ENCODE peak calls at places on chromosomes 11 and 22, in ten cellular contexts. One of them, this sample, is unnamed.

GRCh38 chr11:104164028-104164520 is at the start of gene PDGFD:
- DNase-seq in hepatocyte: peak
- DNase-seq in lower leg skin: peak
- DNase-seq in psoas muscle: peak
- DNase-seq in GM12864: peak
- DNase-seq in MM.1S: peak
- DNase-seq in fibroblast of the aortic adventitia: peak
- DNase-seq in RWPE1: peak
- DNase-seq in cardiac muscle cell: peak
- DNase-seq in astrocyte of the spinal cord: peak
- DNase-seq in this sample: peak

GRCh38 chr11:130672911-130673310 is 224.5 kb downstream of the ADAMTS15 start:
- DNase-seq in hepatocyte: peak
- DNase-seq in lower leg skin: no peak
- DNase-seq in psoas muscle: no peak
- DNase-seq in GM12864: no peak
- DNase-seq in MM.1S: no peak
- DNase-seq in fibroblast of the aortic adventitia: no peak
- DNase-seq in RWPE1: no peak
- DNase-seq in cardiac muscle cell: no peak
- DNase-seq in astrocyte of the spinal cord: no peak
- DNase-seq in this sample: no peak

GRCh38 chr22:35592418-35592967 is 24.6 kb downstream of the MB start:
- DNase-seq in hepatocyte: no peak
- DNase-seq in lower leg skin: no peak
- DNase-seq in psoas muscle: peak
- DNase-seq in GM12864: no peak
- DNase-seq in MM.1S: no peak
- DNase-seq in fibroblast of the aortic adventitia: no peak
- DNase-seq in RWPE1: no peak
- DNase-seq in cardiac muscle cell: no peak
- DNase-seq in astrocyte of the spinal cord: no peak
- DNase-seq in this sample: no peak

GRCh38 chr11:12748561-12748960 is 74.3 kb downstream of the TEAD1 start:
- DNase-seq in hepatocyte: no peak
- DNase-seq in lower leg skin: no peak
- DNase-seq in psoas muscle: no peak
- DNase-seq in GM12864: no peak
- DNase-seq in MM.1S: no peak
- DNase-seq in fibroblast of the aortic adventitia: no peak
- DNase-seq in RWPE1: no peak
- DNase-seq in cardiac muscle cell: no peak
- DNase-seq in astrocyte of the spinal cord: no peak
- DNase-seq in this sample: no peak

GRCh38 chr11:20000393-20001134 is 159.7 kb downstream of the DBX1 start:
- DNase-seq in hepatocyte: peak
- DNase-seq in lower leg skin: no peak
- DNase-seq in psoas muscle: no peak
- DNase-seq in GM12864: no peak
- DNase-seq in MM.1S: no peak
- DNase-seq in fibroblast of the aortic adventitia: no peak
- DNase-seq in RWPE1: no peak
- DNase-seq in cardiac muscle cell: peak
- DNase-seq in astrocyte of the spinal cord: no peak
- DNase-seq in this sample: no peak

GRCh38 chr22:23591846-23592245 is 11.8 kb upstream of the IGLL1 start:
- DNase-seq in hepatocyte: no peak
- DNase-seq in lower leg skin: no peak
- DNase-seq in psoas muscle: no peak
- DNase-seq in GM12864: no peak
- DNase-seq in MM.1S: no peak
- DNase-seq in fibroblast of the aortic adventitia: no peak
- DNase-seq in RWPE1: no peak
- DNase-seq in cardiac muscle cell: no peak
- DNase-seq in astrocyte of the spinal cord: no peak
- DNase-seq in this sample: peak

GRCh38 chr22:17446704-17447103 is 77.4 kb downstream of the CECR2 start:
- DNase-seq in hepatocyte: no peak
- DNase-seq in lower leg skin: no peak
- DNase-seq in psoas muscle: no peak
- DNase-seq in GM12864: no peak
- DNase-seq in MM.1S: no peak
- DNase-seq in fibroblast of the aortic adventitia: no peak
- DNase-seq in RWPE1: no peak
- DNase-seq in cardiac muscle cell: no peak
- DNase-seq in astrocyte of the spinal cord: no peak
- DNase-seq in this sample: no peak

GRCh38 chr22:27206747-27207133 is 549.4 kb downstream of the MIAT start:
- DNase-seq in hepatocyte: no peak
- DNase-seq in lower leg skin: no peak
- DNase-seq in psoas muscle: no peak
- DNase-seq in GM12864: no peak
- DNase-seq in MM.1S: no peak
- DNase-seq in fibroblast of the aortic adventitia: no peak
- DNase-seq in RWPE1: no peak
- DNase-seq in cardiac muscle cell: no peak
- DNase-seq in astrocyte of the spinal cord: no peak
- DNase-seq in this sample: no peak

GRCh38 chr11:65903068-65903481 is 2.9 kb upstream of the FOSL1 start:
- DNase-seq in hepatocyte: peak
- DNase-seq in lower leg skin: no peak
- DNase-seq in psoas muscle: no peak
- DNase-seq in GM12864: no peak
- DNase-seq in MM.1S: no peak
- DNase-seq in fibroblast of the aortic adventitia: peak
- DNase-seq in RWPE1: peak
- DNase-seq in cardiac muscle cell: no peak
- DNase-seq in astrocyte of the spinal cord: peak
- DNase-seq in this sample: no peak

GRCh38 chr11:10893713-10894112 is 35.9 kb upstream of the ZBED5 start:
- DNase-seq in hepatocyte: peak
- DNase-seq in lower leg skin: no peak
- DNase-seq in psoas muscle: no peak
- DNase-seq in GM12864: no peak
- DNase-seq in MM.1S: no peak
- DNase-seq in fibroblast of the aortic adventitia: peak
- DNase-seq in RWPE1: no peak
- DNase-seq in cardiac muscle cell: no peak
- DNase-seq in astrocyte of the spinal cord: peak
- DNase-seq in this sample: no peak

GRCh38 chr22:20951151-20951931 is 15.7 kb upstream of the AIFM3 start:
- DNase-seq in hepatocyte: no peak
- DNase-seq in lower leg skin: no peak
- DNase-seq in psoas muscle: no peak
- DNase-seq in GM12864: no peak
- DNase-seq in MM.1S: no peak
- DNase-seq in fibroblast of the aortic adventitia: no peak
- DNase-seq in RWPE1: no peak
- DNase-seq in cardiac muscle cell: no peak
- DNase-seq in astrocyte of the spinal cord: no peak
- DNase-seq in this sample: no peak

GRCh38 chr22:26589367-26589844 is 526 bp downstream of the TPST2 start:
- DNase-seq in hepatocyte: peak
- DNase-seq in lower leg skin: no peak
- DNase-seq in psoas muscle: peak
- DNase-seq in GM12864: no peak
- DNase-seq in MM.1S: no peak
- DNase-seq in fibroblast of the aortic adventitia: no peak
- DNase-seq in RWPE1: peak
- DNase-seq in cardiac muscle cell: peak
- DNase-seq in astrocyte of the spinal cord: peak
- DNase-seq in this sample: peak

GRCh38 chr11:69122642-69123431 is 32.9 kb upstream of the SMIM38 start:
- DNase-seq in hepatocyte: peak
- DNase-seq in lower leg skin: no peak
- DNase-seq in psoas muscle: peak
- DNase-seq in GM12864: peak
- DNase-seq in MM.1S: no peak
- DNase-seq in fibroblast of the aortic adventitia: peak
- DNase-seq in RWPE1: peak
- DNase-seq in cardiac muscle cell: peak
- DNase-seq in astrocyte of the spinal cord: peak
- DNase-seq in this sample: peak

DNA sequence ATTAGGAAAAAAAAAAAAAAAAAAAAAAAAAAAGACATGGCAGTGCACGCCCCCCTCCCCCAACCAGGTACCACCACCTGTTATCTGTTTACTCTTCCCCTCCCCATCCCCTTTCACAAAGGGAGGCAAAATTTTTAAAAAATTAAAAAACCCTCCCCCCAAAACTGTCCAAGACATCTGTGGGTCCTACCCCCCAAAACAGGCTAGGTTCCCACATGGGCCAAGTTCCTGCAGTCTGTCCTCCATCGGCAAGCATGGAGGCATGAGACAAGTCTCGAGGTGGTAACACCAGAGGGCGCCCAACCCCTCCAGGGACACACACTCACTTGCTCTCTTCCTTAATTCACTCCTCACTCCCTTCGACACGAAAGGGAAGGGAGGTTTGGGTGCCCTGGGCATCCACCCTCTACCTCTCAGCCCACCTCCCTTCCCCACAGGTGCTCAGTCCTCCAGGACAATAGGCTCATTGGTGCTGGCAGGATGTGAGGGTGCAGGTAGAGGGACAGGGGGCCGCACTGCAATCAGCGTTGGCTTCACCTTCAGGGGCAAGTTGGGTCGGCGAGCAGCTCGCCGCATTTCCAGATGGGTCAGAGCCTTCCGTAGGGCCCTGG is 2.2 kb upstream of the TUT1 start:
- DNase-seq in hepatocyte: peak
- DNase-seq in lower leg skin: peak
- DNase-seq in psoas muscle: peak
- DNase-seq in GM12864: no peak
- DNase-seq in MM.1S: peak
- DNase-seq in fibroblast of the aortic adventitia: peak
- DNase-seq in RWPE1: peak
- DNase-seq in cardiac muscle cell: peak
- DNase-seq in astrocyte of the spinal cord: peak
- DNase-seq in this sample: no peak
- TF ChIP-seq CTCF in hepatocyte: peak
- TF ChIP-seq CTCF in lower leg skin: no peak
- TF ChIP-seq CTCF in psoas muscle: peak
- TF ChIP-seq CTCF in GM12864: peak
- TF ChIP-seq CTCF in MM.1S: peak
- TF ChIP-seq CTCF in fibroblast of the aortic adventitia: peak
- TF ChIP-seq CTCF in RWPE1: peak
- TF ChIP-seq CTCF in cardiac muscle cell: peak
- TF ChIP-seq CTCF in astrocyte of the spinal cord: peak
- TF ChIP-seq CTCF in this sample: peak

DNA sequence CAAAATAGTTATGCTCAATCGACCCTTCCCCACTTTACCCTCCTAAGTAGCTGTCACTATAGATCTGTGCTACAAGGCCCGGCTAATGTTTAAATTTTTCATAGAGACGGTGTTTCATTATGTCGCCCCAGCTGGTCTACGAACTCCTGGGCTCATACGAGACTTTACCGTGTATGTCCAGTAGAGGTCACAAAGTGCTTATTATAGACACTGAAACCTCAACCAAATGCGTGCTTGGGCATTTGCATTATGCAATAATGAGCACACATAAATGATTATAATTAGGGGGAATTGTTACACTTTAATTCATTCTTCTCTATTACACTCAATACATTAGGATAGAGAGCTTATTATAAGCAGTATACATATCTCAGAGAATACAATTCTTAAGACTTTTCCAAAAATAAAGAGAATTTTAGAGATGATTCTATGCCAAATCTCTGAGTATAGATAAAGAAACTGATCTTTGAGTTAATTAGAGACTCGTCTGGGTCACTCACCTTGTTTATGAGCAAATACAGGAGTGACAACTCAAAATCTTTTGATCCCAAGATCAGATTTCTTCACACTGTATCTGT is 12.5 kb upstream of the MRPL16 start:
- DNase-seq in hepatocyte: peak
- DNase-seq in lower leg skin: no peak
- DNase-seq in psoas muscle: no peak
- DNase-seq in GM12864: peak
- DNase-seq in MM.1S: peak
- DNase-seq in fibroblast of the aortic adventitia: peak
- DNase-seq in RWPE1: peak
- DNase-seq in cardiac muscle cell: peak
- DNase-seq in astrocyte of the spinal cord: peak
- DNase-seq in this sample: no peak
- TF ChIP-seq CTCF in hepatocyte: peak
- TF ChIP-seq CTCF in lower leg skin: no peak
- TF ChIP-seq CTCF in psoas muscle: peak
- TF ChIP-seq CTCF in GM12864: peak
- TF ChIP-seq CTCF in MM.1S: peak
- TF ChIP-seq CTCF in fibroblast of the aortic adventitia: peak
- TF ChIP-seq CTCF in RWPE1: peak
- TF ChIP-seq CTCF in cardiac muscle cell: peak
- TF ChIP-seq CTCF in astrocyte of the spinal cord: peak
- TF ChIP-seq CTCF in this sample: peak

DNA sequence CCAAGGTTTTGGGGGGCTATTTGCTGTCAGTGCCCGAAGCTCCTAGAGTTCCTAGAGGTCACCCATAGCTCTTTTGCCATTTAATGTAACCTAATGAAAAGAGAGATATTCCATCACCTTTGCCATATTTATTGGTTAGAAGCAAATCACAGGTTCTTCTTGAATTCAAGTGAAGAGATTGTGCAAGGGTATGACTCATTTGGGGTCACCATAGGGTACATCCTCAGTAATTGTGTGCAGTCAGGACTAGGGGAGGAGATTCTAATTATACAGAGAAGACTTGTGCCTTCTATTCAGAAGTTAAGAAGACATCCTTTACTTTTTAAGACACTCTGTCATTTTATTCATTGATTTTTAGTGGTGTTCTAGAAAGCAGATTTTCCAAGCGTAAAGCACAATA is 6.9 kb upstream of the PRAME start:
- DNase-seq in hepatocyte: no peak
- DNase-seq in lower leg skin: peak
- DNase-seq in psoas muscle: no peak
- DNase-seq in GM12864: no peak
- DNase-seq in MM.1S: no peak
- DNase-seq in fibroblast of the aortic adventitia: no peak
- DNase-seq in RWPE1: peak
- DNase-seq in cardiac muscle cell: no peak
- DNase-seq in astrocyte of the spinal cord: no peak
- DNase-seq in this sample: no peak
- TF ChIP-seq CTCF in hepatocyte: no peak
- TF ChIP-seq CTCF in lower leg skin: no peak
- TF ChIP-seq CTCF in psoas muscle: no peak
- TF ChIP-seq CTCF in GM12864: no peak
- TF ChIP-seq CTCF in MM.1S: no peak
- TF ChIP-seq CTCF in fibroblast of the aortic adventitia: no peak
- TF ChIP-seq CTCF in RWPE1: no peak
- TF ChIP-seq CTCF in cardiac muscle cell: no peak
- TF ChIP-seq CTCF in astrocyte of the spinal cord: no peak
- TF ChIP-seq CTCF in this sample: no peak

DNA sequence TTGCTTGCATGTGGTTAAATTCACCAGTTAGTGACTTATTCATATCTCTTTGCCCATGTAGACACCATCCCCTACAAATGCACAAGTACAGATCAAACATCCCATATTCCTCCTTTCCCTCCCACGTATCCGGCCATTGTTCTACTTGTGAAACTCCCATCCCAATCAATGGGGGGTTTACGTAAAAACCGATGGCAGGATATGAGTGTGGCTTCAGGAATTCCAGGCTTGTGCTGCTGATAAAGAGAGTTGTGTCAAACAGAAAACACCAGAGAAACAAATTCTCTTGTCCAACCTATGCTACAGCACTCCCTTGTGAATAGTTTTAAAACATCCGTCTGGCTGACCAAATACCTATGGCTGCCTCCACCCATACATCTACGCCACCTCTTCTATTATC is 15.5 kb downstream of the FLI1 start:
- DNase-seq in hepatocyte: no peak
- DNase-seq in lower leg skin: no peak
- DNase-seq in psoas muscle: no peak
- DNase-seq in GM12864: no peak
- DNase-seq in MM.1S: no peak
- DNase-seq in fibroblast of the aortic adventitia: peak
- DNase-seq in RWPE1: peak
- DNase-seq in cardiac muscle cell: no peak
- DNase-seq in astrocyte of the spinal cord: peak
- DNase-seq in this sample: no peak
- TF ChIP-seq CTCF in hepatocyte: no peak
- TF ChIP-seq CTCF in lower leg skin: no peak
- TF ChIP-seq CTCF in psoas muscle: no peak
- TF ChIP-seq CTCF in GM12864: no peak
- TF ChIP-seq CTCF in MM.1S: no peak
- TF ChIP-seq CTCF in fibroblast of the aortic adventitia: no peak
- TF ChIP-seq CTCF in RWPE1: no peak
- TF ChIP-seq CTCF in cardiac muscle cell: peak
- TF ChIP-seq CTCF in astrocyte of the spinal cord: no peak
- TF ChIP-seq CTCF in this sample: no peak

This sample was measured in chondrocyte.